ENCODE peak calls at places on chromosomes 7 and 10, in ten cellular contexts. C, W, G, O, V, D, J, Y, R and Q are unnamed samples.

GRCh38 chr7:117715784-117716445 is 157.3 kb downstream of the CTTNBP2 start:
- DNase-seq in C (peak; percentile 77), W (peak; percentile 1), G (peak; percentile 54), O (no peak), V (no peak), D (peak; percentile 52), J (peak; percentile 81), Y (peak; percentile 27), R (no peak), Q (peak; percentile 61)

GRCh38 chr10:115830260-115830970 is 442.6 kb downstream of the GFRA1 start:
- DNase-seq in C (peak; percentile 44), W (no peak), G (no peak), O (no peak), V (no peak), D (peak; percentile 69), J (no peak), Y (no peak), R (no peak), Q (peak; percentile 90)

GRCh38 chr7:22566592-22566991 is 66.6 kb upstream of the STEAP1B start:
- DNase-seq in C (no peak), W (no peak), G (no peak), O (no peak), V (no peak), D (no peak), J (no peak), Y (no peak), R (no peak), Q (no peak)

GRCh38 chr10:123913688-123914268 is 22.2 kb upstream of the CPXM2 start:
- DNase-seq in C (no peak), W (peak; percentile 17), G (no peak), O (no peak), V (no peak), D (peak; percentile 23), J (peak; percentile 47), Y (no peak), R (peak; percentile 31), Q (no peak)

GRCh38 chr10:93071177-93071472 is 2.6 kb upstream of the CYP26A1 start:
- DNase-seq in C (no peak), W (no peak), G (no peak), O (no peak), V (no peak), D (no peak), J (no peak), Y (no peak), R (no peak), Q (no peak)

GRCh38 chr10:104127411-104127810 is 5.4 kb downstream of the SFR1 start:
- DNase-seq in C (no peak), W (no peak), G (no peak), O (no peak), V (no peak), D (no peak), J (peak; percentile 78), Y (peak; percentile 8), R (no peak), Q (no peak)

GRCh38 chr10:6400331-6400730 is 179.7 kb downstream of the PRKCQ start:
- DNase-seq in C (peak; percentile 7), W (no peak), G (no peak), O (no peak), V (no peak), D (no peak), J (peak; percentile 33), Y (no peak), R (no peak), Q (no peak)

GRCh38 chr10:91762878-91763277 is 35.3 kb upstream of the TNKS2 start:
- DNase-seq in C (no peak), W (no peak), G (no peak), O (no peak), V (no peak), D (no peak), J (no peak), Y (no peak), R (no peak), Q (no peak)

GRCh38 chr7:144438759-144439158 is 35.3 kb upstream of the NOBOX start:
- DNase-seq in C (no peak), W (no peak), G (no peak), O (no peak), V (no peak), D (no peak), J (no peak), Y (no peak), R (no peak), Q (no peak)

DNA sequence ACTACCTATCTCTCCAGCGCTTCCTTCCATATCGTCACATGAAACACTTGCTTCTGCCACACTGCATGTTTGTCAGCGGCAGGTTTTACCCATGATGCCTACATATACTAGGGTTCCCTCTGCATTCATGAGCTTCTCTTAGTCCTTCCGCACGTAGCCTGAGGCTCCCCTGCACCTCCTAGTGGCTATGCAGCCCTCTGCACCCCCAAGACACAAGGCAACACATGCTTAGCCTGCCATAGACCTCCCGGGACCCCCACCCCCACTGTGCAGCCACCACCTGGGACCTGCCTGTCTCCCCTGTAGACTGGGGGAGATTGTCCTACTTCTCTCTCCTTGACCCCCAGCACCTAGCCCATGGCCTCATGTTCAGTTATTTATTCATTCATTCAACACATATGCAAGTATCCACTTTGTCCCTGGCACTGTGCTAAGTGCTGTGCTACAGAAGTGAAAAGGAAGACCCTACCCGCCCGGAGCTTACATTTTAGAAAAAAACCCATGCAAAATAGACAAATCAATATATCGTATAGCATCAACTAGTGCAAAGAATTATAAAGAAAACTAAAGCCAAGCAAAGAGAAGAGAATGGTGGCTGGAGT is 23.5 kb downstream of the TMEM273 start:
- DNase-seq in C (peak; percentile 32), W (peak; percentile 47), G (peak; percentile 34), O (no peak), V (no peak), D (peak; percentile 6), J (peak; percentile 78), Y (peak; percentile 18), R (no peak), Q (peak; percentile 71)
- H3K4me3 ChIP-seq in C (no peak overlapping the region), W (no peak overlapping the region), G (no peak overlapping the region), O (no peak overlapping the region), V (no peak overlapping the region), D (no peak overlapping the region), J (no peak overlapping the region), Y (no peak overlapping the region), R (no peak overlapping the region), Q (no peak overlapping the region)

GRCh38 chr10:17169807-17170206 is 31.7 kb downstream of the TRDMT1 start:
- DNase-seq in C (no peak), W (no peak), G (no peak), O (no peak), V (no peak), D (no peak), J (no peak), Y (no peak), R (no peak), Q (no peak)
- H3K27me3 ChIP-seq in C (no peaks in the 10 kb centered on the region), W (no peaks in the 10 kb centered on the region), G (no peaks in the 10 kb centered on the region), O (no peaks in the 10 kb centered on the region), V (no peaks in the 10 kb centered on the region), D (no peaks in the 10 kb centered on the region), J (no peaks in the 10 kb centered on the region), Y (no peaks in the 10 kb centered on the region), R (no peaks in the 10 kb centered on the region), Q (no peaks in the 10 kb centered on the region)

GRCh38 chr7:44071726-44072363 is 6.5 kb upstream of the PGAM2 start:
- DNase-seq in C (peak; percentile 31), W (no peak), G (no peak), O (peak; percentile 35), V (no peak), D (no peak), J (no peak), Y (no peak), R (no peak), Q (no peak)

GRCh38 chr7:44075296-44076075 is 6.8 kb downstream of the POLM start:
- DNase-seq in C (no peak), W (no peak), G (no peak), O (no peak), V (peak; percentile 9), D (no peak), J (no peak), Y (no peak), R (no peak), Q (no peak)

GRCh38 chr7:44072364-44073231 is 7.2 kb upstream of the PGAM2 start:
- DNase-seq in C (peak; percentile 90), W (no peak), G (peak; percentile 87), O (peak; percentile 91), V (peak; percentile 77), D (peak; percentile 82), J (peak; percentile 83), Y (peak; percentile 31), R (no peak), Q (peak; percentile 92)

GRCh38 chr7:44074349-44074695 is 8.0 kb downstream of the POLM start:
- DNase-seq in C (no peak), W (no peak), G (no peak), O (no peak), V (no peak), D (no peak), J (no peak), Y (no peak), R (no peak), Q (no peak)

DNA sequence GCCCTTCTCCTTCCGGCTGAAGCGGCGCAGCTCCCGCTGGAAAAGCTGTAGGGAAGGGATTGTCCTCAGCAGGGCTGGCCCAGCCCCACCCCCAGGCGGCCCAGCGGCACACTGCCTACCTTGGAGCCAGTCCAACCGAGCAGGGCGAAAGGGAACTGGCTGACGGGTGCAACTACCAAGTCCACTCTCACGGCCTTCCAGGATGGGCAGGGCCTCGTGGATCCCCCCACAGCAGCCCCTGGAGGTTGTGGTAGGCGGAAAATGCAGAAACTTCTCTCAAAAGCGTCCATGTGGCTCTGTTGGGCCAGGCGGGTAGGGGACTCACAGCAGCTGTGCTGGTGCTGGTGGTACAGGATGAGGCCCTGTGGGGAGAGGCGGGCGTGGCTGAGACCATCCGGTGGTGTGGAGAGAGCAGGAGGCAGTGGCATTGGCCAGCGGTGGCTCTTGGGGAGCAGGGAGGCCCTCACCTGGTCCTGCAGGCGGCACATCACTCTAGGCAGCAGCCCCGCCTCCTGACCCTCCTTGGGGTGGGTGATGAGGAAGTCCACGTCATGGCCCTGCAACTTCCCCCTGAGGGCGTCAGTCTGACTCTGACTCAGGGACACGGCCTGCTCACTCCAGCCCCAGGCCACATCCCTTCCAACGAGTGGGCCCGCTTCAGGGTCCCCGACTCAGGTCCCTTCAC is 8.4 kb upstream of the PGAM2 start:
- DNase-seq in C (no peak), W (peak; percentile 73), G (peak; percentile 55), O (peak; percentile 92), V (peak; percentile 87), D (peak; percentile 77), J (peak; percentile 68), Y (no peak), R (peak; percentile 70), Q (peak; percentile 86)
- H3K4me3 ChIP-seq in C (no peak overlapping the region), W (no peak overlapping the region), G (peak overlapping the region; percentile 1), O (peak overlapping the region; percentile 22), V (no peak overlapping the region), D (no peak overlapping the region), J (no peak overlapping the region), Y (no peak overlapping the region), R (no peak overlapping the region), Q (peak overlapping the region; percentile 26)

DNA sequence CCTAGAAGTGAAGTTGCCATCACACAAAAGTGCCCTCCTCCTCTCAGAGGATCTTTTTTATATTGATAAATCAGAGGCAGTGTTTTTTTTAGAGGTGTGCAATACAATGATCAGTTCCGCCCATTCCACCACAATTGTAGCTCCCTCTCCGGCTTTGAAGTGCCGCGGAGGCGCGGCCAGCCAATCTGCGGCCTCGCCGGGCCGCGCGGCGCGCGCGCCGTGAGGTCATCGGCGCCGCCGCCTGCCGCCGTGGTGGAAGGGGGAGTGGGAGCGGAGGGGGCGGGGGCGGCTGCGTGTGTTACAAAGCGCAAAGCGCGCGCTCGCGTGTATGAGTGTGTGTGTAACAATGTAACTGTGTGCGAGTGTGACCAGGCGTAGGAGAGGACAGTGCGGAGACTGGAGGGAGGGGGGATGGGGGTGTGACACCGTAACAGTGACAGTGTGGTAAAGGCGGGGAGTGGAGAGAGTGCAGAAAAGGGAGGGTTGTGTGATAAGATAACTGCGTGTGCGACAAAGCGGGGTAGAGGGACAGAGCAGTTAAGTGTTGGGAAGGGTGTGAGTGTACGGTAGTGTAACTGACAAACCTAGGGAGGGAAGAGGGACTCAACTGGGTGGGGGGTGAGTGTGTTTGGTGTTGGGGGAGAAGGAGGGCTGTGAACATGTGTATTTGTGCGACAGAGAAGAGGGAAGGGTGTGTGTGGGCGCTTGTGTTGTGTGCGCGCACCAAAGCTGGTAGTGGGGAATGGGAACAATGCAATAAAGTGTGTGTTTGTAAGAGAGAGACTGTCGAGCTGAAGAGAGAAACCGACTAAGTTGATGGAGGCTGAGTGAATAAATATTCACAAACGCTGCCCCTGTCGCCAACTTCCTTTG is at the start of gene SP8:
- DNase-seq in C (peak; percentile 17), W (no peak), G (no peak), O (no peak), V (no peak), D (peak; percentile 48), J (peak; percentile 93), Y (peak; percentile 93), R (no peak), Q (peak; percentile 33)
- H3K27me3 ChIP-seq in C (peaks cover 89% of the 10 kb centered on the region), W (peaks cover 69% of the 10 kb centered on the region), G (peaks cover 79% of the 10 kb centered on the region), O (no peaks in the 10 kb centered on the region), V (peaks cover 99% of the 10 kb centered on the region), D (peaks cover 43% of the 10 kb centered on the region), J (peaks cover 5% of the 10 kb centered on the region), Y (no peaks in the 10 kb centered on the region), R (peaks cover 43% of the 10 kb centered on the region), Q (peaks cover 94% of the 10 kb centered on the region)